ENCODE peak calls at places on chromosome 20, in seven cellular contexts. T, M, Z, P, I, V and O are unnamed samples.
A peak's percentile ranks its signal among the peaks of the same experiment; 100 is the strongest.

GRCh38 chr20:1619861-1620444 is at the start of gene SIRPB1:
- DNase-seq in I (no peak), Z (no peak), P (no peak), M (peak; percentile 0), V (no peak), T (no peak), O (peak; percentile 0)

GRCh38 chr20:18527339-18527738 is 19.6 kb downstream of the SEC23B start:
- DNase-seq in Z (no peak), M (no peak), V (no peak), P (no peak), I (no peak), T (no peak), O (no peak)

GRCh38 chr20:45355209-45355608 is 7.0 kb upstream of the SDC4 start:
- DNase-seq in M (peak; percentile 50), V (no peak), T (no peak), Z (peak; percentile 75), P (no peak), I (no peak), O (no peak)

GRCh38 chr20:35820715-35821114 is 48.9 kb downstream of the PHF20 start:
- DNase-seq in Z (peak; percentile 29), V (no peak), I (no peak), M (peak; percentile 59), P (no peak), T (no peak), O (no peak)

GRCh38 chr20:45392733-45393132 is 14.6 kb upstream of the TP53TG5 start:
- DNase-seq in Z (no peak), I (no peak), M (no peak), T (no peak), V (peak; percentile 6), P (no peak), O (no peak)

GRCh38 chr20:9889270-9889981 is 50.5 kb upstream of the PAK5 start:
- DNase-seq in V (no peak), I (peak; percentile 56), P (no peak), Z (no peak), T (no peak), M (no peak), O (peak; percentile 35)

GRCh38 chr20:61737812-61738443 is 327.8 kb downstream of the TAF4 start:
- DNase-seq in M (no peak), I (no peak), Z (no peak), T (no peak), V (no peak), P (no peak), O (no peak)

GRCh38 chr20:24685736-24686135 is 216.3 kb downstream of the SYNDIG1 start:
- DNase-seq in T (no peak), M (no peak), P (no peak), V (no peak), I (no peak), Z (no peak), O (no peak)

GRCh38 chr20:50335105-50335504 is 144.5 kb downstream of the CEBPB start:
- DNase-seq in M (no peak), P (no peak), I (peak; percentile 91), V (peak; percentile 28), T (no peak), Z (no peak), O (peak; percentile 91)

GRCh38 chr20:44402391-44403193 is 47.1 kb downstream of the HNF4A start:
- DNase-seq in Z (no peak), V (no peak), T (no peak), P (no peak), M (no peak), I (peak; percentile 62), O (peak; percentile 56)

GRCh38 chr20:25050082-25050481 is 7.9 kb downstream of the ACSS1 start:
- DNase-seq in Z (no peak), P (no peak), M (no peak), T (no peak), I (no peak), V (no peak), O (no peak)

GRCh38 chr20:4406627-4407026 is 315.1 kb upstream of the PRND start:
- DNase-seq in V (no peak), Z (peak; percentile 88), T (no peak), M (peak; percentile 81), I (no peak), P (no peak), O (no peak)

GRCh38 chr20:8518878-8519277 is 386.8 kb downstream of the PLCB1 start:
- DNase-seq in I (peak; percentile 39), P (no peak), V (no peak), T (no peak), Z (no peak), M (no peak), O (no peak)

GRCh38 chr20:402496-402885 is 5.6 kb upstream of the RBCK1 start:
- DNase-seq in M (no peak), T (no peak), P (no peak), I (peak; percentile 62), Z (no peak), V (no peak), O (no peak)

GRCh38 chr20:57632286-57632685 is 12.1 kb upstream of the ZBP1 start:
- DNase-seq in Z (no peak), M (no peak), I (no peak), V (no peak), P (no peak), T (no peak), O (no peak)

GRCh38 chr20:8568068-8568467 is 436.0 kb downstream of the PLCB1 start:
- DNase-seq in I (no peak), T (no peak), V (no peak), Z (no peak), P (no peak), M (peak; percentile 41), O (peak; percentile 36)

GRCh38 chr20:16615199-16615598 is 42.0 kb upstream of the KIF16B start:
- DNase-seq in T (no peak), Z (peak; percentile 40), P (no peak), I (peak; percentile 30), M (no peak), V (no peak), O (no peak)

GRCh38 chr20:48770700-48771099 is 57.1 kb downstream of the PREX1 start:
- DNase-seq in P (no peak), I (no peak), T (no peak), M (no peak), Z (no peak), V (no peak), O (no peak)

GRCh38 chr20:11181964-11182363 is 508.2 kb upstream of the JAG1 start:
- DNase-seq in Z (no peak), P (no peak), M (no peak), I (no peak), V (no peak), T (no peak), O (no peak)

GRCh38 chr20:46347831-46348230 is 39.5 kb upstream of the CDH22 start:
- DNase-seq in P (no peak), M (no peak), Z (no peak), T (no peak), I (no peak), V (no peak), O (no peak)

GRCh38 chr20:50450961-50451752 is 59.0 kb upstream of the PTPN1 start:
- DNase-seq in M (peak; percentile 43), Z (peak; percentile 77), I (no peak), T (no peak), V (no peak), P (no peak), O (peak; percentile 68)

GRCh38 chr20:45347936-45348809 is at the start of gene SDC4:
- DNase-seq in V (peak; percentile 19), Z (peak; percentile 64), P (peak; percentile 66), M (peak; percentile 94), T (peak; percentile 13), I (peak; percentile 78), O (no peak)

GRCh38 chr20:36855241-36855657 is 20.7 kb upstream of the TLDC2 start:
- DNase-seq in Z (no peak), V (no peak), I (no peak), T (no peak), M (no peak), P (no peak), O (no peak)

GRCh38 chr20:61874421-61875068 is 191.1 kb downstream of the TAF4 start:
- DNase-seq in P (no peak), V (no peak), Z (peak; percentile 2), I (no peak), T (no peak), M (peak; percentile 51), O (peak; percentile 25)

GRCh38 chr20:40938020-40938419 is 90.6 kb upstream of the TOP1 start:
- DNase-seq in Z (no peak), I (peak; percentile 11), P (no peak), V (no peak), T (no peak), M (no peak), O (no peak)

GRCh38 chr20:33076662-33077398 is 2.6 kb upstream of the BPIFB4 start:
- DNase-seq in T (no peak), V (no peak), I (peak; percentile 21), P (no peak), M (no peak), Z (no peak), O (peak; percentile 28)

GRCh38 chr20:61819921-61820825 is 245.5 kb downstream of the TAF4 start:
- DNase-seq in I (no peak), T (no peak), P (no peak), Z (no peak), M (no peak), V (no peak), O (no peak)

GRCh38 chr20:24768977-24769675 is 179.9 kb upstream of the CST7 start:
- DNase-seq in V (no peak), I (no peak), M (no peak), P (no peak), Z (no peak), T (no peak), O (no peak)

GRCh38 chr20:4451487-4451886 is 270.2 kb upstream of the PRND start:
- DNase-seq in V (no peak), T (no peak), Z (no peak), P (no peak), I (no peak), M (no peak), O (no peak)

GRCh38 chr20:53753880-53754459 is 160.3 kb upstream of the ZNF217 start:
- DNase-seq in T (no peak), P (no peak), Z (no peak), V (no peak), I (no peak), M (no peak), O (peak; percentile 65)

GRCh38 chr20:7859371-7859802 is 80.9 kb downstream of the HAO1 start:
- DNase-seq in Z (peak; percentile 54), M (peak; percentile 60), V (peak; percentile 54), T (no peak), I (peak; percentile 82), P (no peak), O (peak; percentile 47)

GRCh38 chr20:23269954-23270353 is 80.6 kb upstream of the NXT1 start:
- DNase-seq in T (no peak), Z (no peak), I (no peak), M (no peak), P (no peak), V (no peak), O (no peak)

GRCh38 chr20:47502271-47502730 is 614 bp downstream of the NCOA3 start:
- DNase-seq in T (no peak), V (no peak), Z (no peak), M (peak; percentile 36), I (peak; percentile 52), P (no peak), O (no peak)

GRCh38 chr20:25399038-25399430 is 8.4 kb upstream of the ABHD12 start:
- DNase-seq in I (peak; percentile 85), V (peak; percentile 31), M (peak; percentile 72), T (no peak), Z (peak; percentile 65), P (no peak), O (peak; percentile 91)